ENCODE peak calls at places on chromosomes 4 and X, in eight cellular contexts. L, F, U, X, K, O, W and J are unnamed samples.

GRCh38 chr4:189940178-189941004 is at the start of gene FRG1:
- DNase-seq in X (peak), F (peak), U (peak), K (peak), W (peak), L (peak), O (peak), J (peak)

GRCh38 chr4:149291463-149291862 is 524.2 kb downstream of the IQCM start:
- DNase-seq in W (peak), X (peak), F (peak), O (peak), L (no peak), U (peak), K (no peak), J (no peak)

GRCh38 chr4:37326852-37327251 is 82.3 kb downstream of the NWD2 start:
- DNase-seq in X (no peak), F (no peak), L (no peak), O (no peak), U (no peak), K (no peak), W (no peak), J (no peak)

GRCh38 chr4:67030636-67031035 is 514.7 kb downstream of the CENPC start:
- DNase-seq in W (no peak), U (no peak), X (no peak), O (no peak), K (no peak), F (peak), L (no peak), J (no peak)

GRCh38 chr4:21753084-21753760 is 195.3 kb downstream of the KCNIP4 start:
- DNase-seq in U (no peak), X (no peak), O (peak), W (no peak), L (no peak), F (no peak), K (no peak), J (no peak)

GRCh38 chr4:12409507-12410190 is 981.0 kb upstream of the HS3ST1 start:
- DNase-seq in W (peak), K (no peak), L (no peak), U (no peak), X (no peak), F (peak), O (peak), J (no peak)

GRCh38 chrX:49840679-49841078 is 11.6 kb downstream of the PAGE4 start:
- DNase-seq in L (peak), U (peak), O (peak), K (peak), F (peak), W (peak), X (peak), J (peak)

GRCh38 chr4:107094332-107094731 is 58.2 kb upstream of the DKK2 start:
- DNase-seq in L (no peak), W (peak), U (peak), F (peak), X (no peak), K (no peak), O (peak), J (peak)

GRCh38 chrX:141760761-141761160 is 62.2 kb upstream of the SPANXD start:
- DNase-seq in F (peak), L (no peak), W (no peak), X (no peak), U (peak), K (peak), O (peak), J (no peak)

GRCh38 chr4:128363966-128364365 is 76.4 kb upstream of the PGRMC2 start:
- DNase-seq in X (no peak), O (no peak), L (no peak), W (no peak), U (no peak), K (no peak), F (no peak), J (no peak)
- H3K4me3 ChIP-seq in X (no peak), O (no peak), L (no peak), W (no peak), U (no peak), K (no peak), F (no peak), J (no peak)

GRCh38 chr4:57190651-57191481 is 80.7 kb upstream of the IGFBP7 start:
- DNase-seq in F (peak), W (peak), L (no peak), X (no peak), U (peak), K (peak), O (peak), J (peak)
- TF ChIP-seq CTCF in F (peak), W (peak), L (no peak), X (peak), U (peak), K (peak), O (peak), J (peak)

DNA sequence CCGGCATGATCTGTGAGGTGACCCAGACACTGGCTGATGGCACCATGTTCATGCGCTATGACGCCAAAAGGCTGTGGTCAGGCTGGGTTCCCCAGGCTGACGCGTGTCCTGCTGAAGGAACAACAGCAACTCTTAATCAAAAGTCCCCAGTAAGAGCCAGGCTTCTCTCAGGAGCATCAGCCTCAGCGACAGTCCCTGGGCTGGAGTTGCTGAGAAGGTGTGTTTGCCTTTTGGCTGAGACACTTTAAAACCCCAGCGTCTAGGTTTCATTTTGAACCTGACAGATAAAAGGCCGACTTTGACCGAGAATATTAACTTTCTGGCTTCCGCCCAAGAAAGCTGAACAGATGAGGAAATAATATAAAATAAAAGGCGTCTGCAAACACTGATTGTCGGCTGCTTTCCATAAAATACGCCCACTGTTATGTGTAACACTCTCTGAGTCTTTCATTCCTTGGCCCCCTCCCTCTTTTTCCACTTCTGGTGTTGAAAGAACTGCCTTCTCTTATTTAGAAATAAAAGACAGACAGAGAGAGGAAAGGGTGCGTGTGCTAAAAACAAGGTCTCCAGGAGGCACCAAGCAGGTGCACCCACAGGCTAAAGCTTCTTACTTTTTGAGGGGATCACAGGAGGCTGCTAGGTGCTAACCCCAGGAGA is 373.6 kb downstream of the MID1IP1 start:
- DNase-seq in F (no peak), L (peak), W (peak), O (peak), X (no peak), K (no peak), U (no peak), J (no peak)
- H3K4me3 ChIP-seq in F (no peak), L (no peak), W (no peak), O (peak), X (no peak), K (no peak), U (no peak), J (no peak)

DNA sequence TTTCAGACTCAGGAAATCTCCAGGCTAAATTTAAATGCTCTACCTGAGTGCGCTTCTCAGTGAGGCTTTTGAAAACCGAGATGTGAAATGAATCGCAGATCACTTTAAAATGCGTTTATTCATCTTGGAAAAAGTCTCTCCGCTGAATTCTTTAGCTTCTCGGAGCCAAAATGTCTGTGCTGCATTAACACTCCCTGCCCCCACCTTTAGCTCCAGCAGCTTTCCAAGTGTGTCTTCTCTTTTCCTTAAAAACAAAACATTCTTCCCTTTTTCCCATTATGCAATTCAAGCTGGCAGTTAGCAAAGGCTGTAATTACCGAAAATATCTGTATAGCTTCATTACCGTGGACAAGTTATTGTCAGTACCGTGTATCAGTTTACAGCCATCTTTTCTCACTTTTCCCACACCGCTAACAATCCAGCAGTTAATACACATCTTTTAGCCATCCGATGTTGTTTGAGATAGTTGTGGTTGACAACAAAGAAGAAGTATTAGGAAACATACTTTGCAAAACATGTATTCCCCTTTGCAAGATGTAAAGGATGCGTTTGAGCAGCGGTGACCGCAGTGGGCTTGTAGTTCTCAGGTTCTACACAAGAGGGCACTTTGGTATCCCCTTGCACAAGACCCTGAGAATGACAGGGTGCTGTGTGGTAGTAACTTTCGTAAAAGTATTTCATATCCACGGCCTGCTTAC is 136.1 kb upstream of the STX18 start:
- DNase-seq in F (peak), U (peak), O (no peak), L (no peak), X (no peak), W (peak), K (peak), J (peak)
- TF ChIP-seq CTCF in F (peak), U (peak), O (peak), L (no peak), X (peak), W (peak), K (no peak), J (peak)

GRCh38 chr4:54062392-54062791 is 2.0 kb downstream of the CHIC2 start:
- DNase-seq in O (no peak), L (no peak), F (no peak), K (no peak), U (no peak), X (no peak), W (no peak), J (no peak)
- H3K4me3 ChIP-seq in O (peak), L (no peak), F (peak), K (no peak), U (peak), X (peak), W (peak), J (peak)

GRCh38 chr4:100742045-100742444 is 224.2 kb upstream of the EMCN start:
- DNase-seq in X (peak), U (peak), O (peak), F (peak), K (peak), W (no peak), L (no peak), J (peak)

GRCh38 chr4:100736651-100737450 is 219.0 kb upstream of the EMCN start:
- DNase-seq in O (peak), F (peak), L (no peak), K (peak), U (peak), X (peak), W (peak), J (peak)

DNA sequence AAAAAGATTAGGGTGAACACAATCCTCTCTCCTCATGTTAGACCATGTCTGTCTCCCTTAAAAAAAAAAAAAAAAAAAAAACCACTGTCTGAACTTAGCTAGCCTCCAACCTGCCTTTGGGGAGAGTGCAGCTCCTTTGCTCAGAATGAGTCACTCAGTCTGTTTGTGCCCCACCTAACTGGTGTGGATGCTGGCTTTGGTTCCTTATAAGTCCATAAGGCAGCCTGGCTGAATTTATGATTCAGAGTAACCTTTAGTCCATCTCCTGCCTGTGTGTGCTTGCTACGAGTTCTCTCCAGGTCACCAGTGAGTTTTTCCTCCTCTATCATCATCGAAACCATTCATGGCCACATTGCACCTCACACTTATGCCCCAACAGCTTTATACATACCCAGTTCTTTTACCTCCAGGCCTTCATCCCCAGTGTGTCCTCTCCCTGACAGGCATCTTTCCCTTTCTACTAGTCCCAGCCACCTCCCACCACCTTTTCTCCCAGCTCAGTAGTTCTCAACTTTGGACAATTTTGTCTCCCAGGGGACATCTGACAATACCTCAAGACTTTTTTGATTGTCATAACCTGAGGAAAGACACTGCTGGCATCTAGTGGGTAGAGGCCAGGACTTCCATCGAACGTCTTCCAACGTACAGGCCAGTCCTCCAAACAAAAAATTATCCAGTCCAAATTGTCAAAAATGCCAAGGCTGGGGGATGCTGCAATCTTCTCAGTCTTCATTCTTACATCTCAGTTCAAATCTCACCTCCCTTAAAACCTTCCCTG is 220.8 kb upstream of the EMCN start:
- DNase-seq in L (no peak), U (peak), K (peak), W (peak), X (peak), O (peak), F (peak), J (peak)
- TF ChIP-seq CTCF in L (no peak), U (no peak), K (no peak), W (no peak), X (no peak), O (no peak), F (no peak), J (peak)

GRCh38 chr4:112859456-112860184 is 189.8 kb upstream of the ANK2 start:
- DNase-seq in K (no peak), U (no peak), X (no peak), L (no peak), F (no peak), W (no peak), O (no peak), J (no peak)
- H3K4me3 ChIP-seq in K (no peak), U (no peak), X (no peak), L (no peak), F (no peak), W (no peak), O (no peak), J (no peak)

DNA sequence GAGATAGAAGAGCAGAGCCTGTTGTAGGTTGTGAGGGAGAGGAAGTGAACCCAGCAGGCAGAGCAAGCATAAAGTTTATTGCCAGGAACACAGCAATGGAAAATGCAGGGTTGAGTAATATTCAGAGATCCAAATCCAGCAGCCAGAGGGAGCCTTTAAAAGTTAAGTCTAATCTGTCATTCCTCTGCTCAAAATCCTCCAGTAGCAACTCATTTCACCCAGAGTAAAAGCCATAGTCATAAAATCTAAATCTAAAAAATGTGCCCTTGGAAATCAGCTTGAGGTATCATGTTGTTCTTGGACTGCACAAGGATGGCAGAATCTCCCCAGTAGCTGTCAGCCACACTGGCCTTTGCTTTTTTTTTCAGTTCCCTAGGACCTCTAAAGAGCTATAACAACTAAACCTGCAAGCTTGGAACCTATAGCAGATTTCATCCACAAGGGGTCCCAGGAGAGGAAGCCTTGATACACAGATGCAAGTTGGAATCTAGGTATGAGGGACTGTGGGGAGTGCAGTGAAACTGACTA is 62.9 kb upstream of the FRAS1 start:
- DNase-seq in U (peak), W (peak), L (no peak), X (peak), O (peak), F (peak), K (peak), J (peak)
- TF ChIP-seq CTCF in U (peak), W (peak), L (no peak), X (peak), O (peak), F (peak), K (peak), J (peak)

DNA sequence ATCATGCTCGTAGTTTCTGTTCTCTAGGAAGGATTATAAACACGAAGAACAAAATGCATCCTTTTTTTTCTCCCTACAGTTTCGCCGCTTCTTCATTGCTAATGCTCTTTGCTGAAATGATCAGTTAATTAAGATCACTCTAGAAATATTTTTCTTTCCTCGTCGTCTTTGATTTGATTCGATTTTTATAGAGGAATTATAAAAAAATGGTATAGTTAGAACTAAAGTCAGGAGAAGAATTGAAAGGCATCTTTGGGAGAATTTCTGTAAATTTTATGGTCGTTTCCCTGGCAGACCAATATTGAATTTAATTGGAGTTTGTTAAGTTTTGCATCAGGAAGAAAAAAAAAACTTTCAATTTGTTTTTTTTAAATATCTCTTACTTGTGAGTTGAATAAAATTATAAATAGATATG is 1.1 kb upstream of the NKX3-2 start:
- DNase-seq in F (no peak), K (no peak), W (no peak), L (no peak), U (no peak), X (no peak), O (no peak), J (no peak)
- H3K4me3 ChIP-seq in F (peak), K (peak), W (peak), L (no peak), U (no peak), X (peak), O (peak), J (peak)

GRCh38 chr4:42371306-42372063 is 25.8 kb upstream of the SHISA3 start:
- DNase-seq in O (peak), U (peak), X (no peak), W (peak), L (no peak), F (peak), K (peak), J (peak)
- TF ChIP-seq CTCF in O (peak), U (peak), X (peak), W (peak), L (no peak), F (peak), K (peak), J (peak)